ENCODE peak calls at places on chromosome 10, in nine cellular contexts. K, G, S, D, H, X, C, A and U are unnamed samples.

GRCh38 chr10:48358162-48358561 is 51.7 kb downstream of the MAPK8 start:
- DNase-seq in K (no peak), G (peak; percentile 20), S (no peak), D (no peak), H (no peak), X (no peak), C (no peak), A (no peak), U (no peak)

GRCh38 chr10:4847580-4848020 is 21.6 kb downstream of the AKR1E2 start:
- DNase-seq in K (no peak), G (peak; percentile 19), S (peak; percentile 81), D (no peak), H (peak; percentile 16), X (no peak), C (peak; percentile 67), A (peak; percentile 27), U (peak; percentile 79)

GRCh38 chr10:21705828-21706176 is 171.8 kb downstream of the MLLT10 start:
- DNase-seq in K (no peak), G (no peak), S (no peak), D (no peak), H (no peak), X (no peak), C (no peak), A (no peak), U (no peak)

GRCh38 chr10:132876967-132877366 is 65.4 kb downstream of the CFAP46 start:
- DNase-seq in K (peak; percentile 38), G (no peak), S (no peak), D (peak; percentile 45), H (no peak), X (peak; percentile 15), C (no peak), A (no peak), U (no peak)

GRCh38 chr10:6665847-6666246 is 85.8 kb upstream of the PRKCQ start:
- DNase-seq in K (no peak), G (peak; percentile 98), S (no peak), D (no peak), H (no peak), X (peak; percentile 39), C (no peak), A (no peak), U (no peak)

GRCh38 chr10:31808258-31809218 is 120.1 kb downstream of the ARHGAP12 start:
- DNase-seq in K (no peak), G (peak; percentile 73), S (peak; percentile 28), D (no peak), H (peak; percentile 6), X (no peak), C (peak; percentile 41), A (peak; percentile 60), U (peak; percentile 67)

GRCh38 chr10:97050205-97050745 is 135.5 kb downstream of the SLIT1 start:
- DNase-seq in K (peak; percentile 19), G (no peak), S (no peak), D (no peak), H (no peak), X (no peak), C (no peak), A (no peak), U (no peak)

GRCh38 chr10:30028452-30029045 is 30.8 kb downstream of the JCAD start:
- DNase-seq in K (no peak), G (no peak), S (no peak), D (no peak), H (no peak), X (no peak), C (no peak), A (no peak), U (no peak)

GRCh38 chr10:69473304-69473985 is 22.2 kb downstream of the TSPAN15 start:
- DNase-seq in K (no peak), G (no peak), S (no peak), D (no peak), H (no peak), X (no peak), C (no peak), A (no peak), U (no peak)

GRCh38 chr10:71255817-71256660 is 43.7 kb downstream of the UNC5B start:
- DNase-seq in K (no peak), G (no peak), S (no peak), D (peak; percentile 76), H (peak; percentile 81), X (no peak), C (peak; percentile 71), A (no peak), U (peak; percentile 84)

GRCh38 chr10:77710759-77711682 is 73.4 kb upstream of the KCNMA1 start:
- DNase-seq in K (peak; percentile 98), G (peak; percentile 61), S (peak; percentile 62), D (peak; percentile 84), H (peak; percentile 90), X (peak; percentile 76), C (peak; percentile 76), A (peak; percentile 76), U (peak; percentile 56)

GRCh38 chr10:1061930-1062769 is 6.0 kb downstream of the WDR37 start:
- DNase-seq in K (no peak), G (no peak), S (no peak), D (no peak), H (no peak), X (no peak), C (no peak), A (no peak), U (peak; percentile 48)

GRCh38 chr10:111281516-111281915 is 204.7 kb downstream of the ADRA2A start:
- DNase-seq in K (no peak), G (no peak), S (peak; percentile 52), D (no peak), H (no peak), X (no peak), C (no peak), A (peak; percentile 30), U (no peak)

GRCh38 chr10:96513686-96514551 is at the start of gene TLL2:
- DNase-seq in K (peak; percentile 93), G (peak; percentile 72), S (peak; percentile 86), D (peak; percentile 90), H (no peak), X (peak; percentile 52), C (peak; percentile 90), A (peak; percentile 91), U (peak; percentile 89)

GRCh38 chr10:121696854-121697253 is 98.6 kb upstream of the FGFR2 start:
- DNase-seq in K (no peak), G (peak; percentile 7), S (peak; percentile 72), D (no peak), H (no peak), X (no peak), C (no peak), A (peak; percentile 66), U (peak; percentile 35)

GRCh38 chr10:5233324-5233723 is 36.7 kb downstream of the AKR1C4 start:
- DNase-seq in K (no peak), G (no peak), S (no peak), D (no peak), H (no peak), X (no peak), C (no peak), A (no peak), U (no peak)

GRCh38 chr10:53983431-53983830 is 817.6 kb downstream of the PCDH15 start:
- DNase-seq in K (no peak), G (no peak), S (no peak), D (no peak), H (no peak), X (no peak), C (no peak), A (no peak), U (no peak)

GRCh38 chr10:133034762-133035161 is 53.0 kb upstream of the ADGRA1 start:
- DNase-seq in K (no peak), G (no peak), S (no peak), D (no peak), H (no peak), X (no peak), C (no peak), A (no peak), U (no peak)

GRCh38 chr10:124677871-124678565 is 66.2 kb downstream of the FAM53B start:
- DNase-seq in K (no peak), G (peak; percentile 30), S (no peak), D (no peak), H (no peak), X (no peak), C (peak; percentile 61), A (no peak), U (no peak)